ENCODE peak calls at places on chromosomes 11 and 22, in seven cellular contexts. G, C, J, Q, R, L and Z are unnamed samples.

GRCh38 chr22:20036119-20036518 is 15.2 kb downstream of the TANGO2 start:
- DNase-seq in G (no peak), C (no peak), J (no peak), Q (no peak), R (no peak), L (no peak), Z (no peak)

GRCh38 chr11:26993965-26994446 is at the start of gene FIBIN:
- DNase-seq in G (no peak), C (no peak), J (no peak), Q (peak), R (no peak), L (no peak), Z (no peak)

GRCh38 chr11:71449596-71449995 is 1.4 kb upstream of the DHCR7 start:
- DNase-seq in G (no peak), C (no peak), J (no peak), Q (no peak), R (no peak), L (no peak), Z (no peak)

GRCh38 chr22:19757140-19757984 is 3.2 kb upstream of the TBX1 start:
- DNase-seq in G (no peak), C (no peak), J (no peak), Q (no peak), R (no peak), L (no peak), Z (no peak)

GRCh38 chr11:76756341-76756771 is 26.8 kb upstream of the TSKU start:
- DNase-seq in G (no peak), C (no peak), J (no peak), Q (no peak), R (no peak), L (no peak), Z (no peak)

GRCh38 chr22:35930933-35931332 is 97.7 kb downstream of the RBFOX2 start:
- DNase-seq in G (no peak), C (no peak), J (peak), Q (peak), R (no peak), L (no peak), Z (no peak)

GRCh38 chr22:37306494-37306829 is 24.2 kb downstream of the CYTH4 start:
- DNase-seq in G (no peak), C (no peak), J (no peak), Q (no peak), R (no peak), L (no peak), Z (no peak)

GRCh38 chr22:48868554-48868953 is 959.1 kb downstream of the BRD1 start:
- DNase-seq in G (no peak), C (no peak), J (no peak), Q (no peak), R (peak), L (no peak), Z (no peak)